ENCODE peak calls at places on chromosomes 3 and 15, in four cellular contexts. W, J, N and E are unnamed samples.

GRCh38 chr3:52792961-52793695 is 1.5 kb upstream of the ITIH3 start:
- DNase-seq in J (no peak), N (no peak), W (no peak), E (no peak)

GRCh38 chr15:74613089-74613952 is 2.3 kb upstream of the CLK3 start:
- DNase-seq in N (no peak), W (no peak), J (no peak), E (no peak)

GRCh38 chr3:29331830-29332637 is 51.2 kb downstream of the RBMS3 start:
- DNase-seq in J (no peak), W (no peak), N (no peak), E (peak)

GRCh38 chr3:49020335-49021212 is 1.3 kb upstream of the NDUFAF3 start:
- DNase-seq in W (no peak), N (peak), J (peak), E (peak)

GRCh38 chr3:43287514-43287913 is 1.2 kb downstream of the SNRK start:
- DNase-seq in N (no peak), W (peak), J (no peak), E (no peak)

GRCh38 chr3:13022348-13023250 is 50.6 kb downstream of the IQSEC1 start:
- DNase-seq in J (peak), N (no peak), W (peak), E (peak)

GRCh38 chr3:146160964-146161724 is at the start of gene PLOD2:
- DNase-seq in N (peak), W (peak), J (peak), E (peak)

GRCh38 chr3:122076414-122077292 is 21.5 kb downstream of the CD86 start:
- DNase-seq in J (no peak), N (no peak), W (no peak), E (peak)

GRCh38 chr3:57556459-57557087 is 499 bp downstream of the PDE12 start:
- DNase-seq in J (peak), N (peak), W (no peak), E (no peak)

GRCh38 chr3:123424321-123424998 is 24.4 kb downstream of the ADCY5 start:
- DNase-seq in J (peak), W (no peak), N (no peak), E (no peak)

GRCh38 chr3:123290962-123291361 is 89.2 kb downstream of the SEC22A start:
- DNase-seq in N (no peak), W (no peak), J (no peak), E (no peak)

GRCh38 chr15:38201714-38202113 is 50.9 kb upstream of the SPRED1 start:
- DNase-seq in W (no peak), J (no peak), N (no peak), E (no peak)

GRCh38 chr3:146873748-146874147 is 268.6 kb upstream of the PLSCR5 start:
- DNase-seq in N (no peak), J (no peak), W (no peak), E (no peak)

GRCh38 chr3:186259612-186260383 is 102.2 kb downstream of the DGKG start:
- DNase-seq in N (peak), W (peak), J (peak), E (peak)
- TF ChIP-seq CTCF in N (peak), W (peak), J (peak), E (peak)

GRCh38 chr15:71116366-71116765 is 1.1 kb downstream of the THSD4 start:
- DNase-seq in W (peak), N (peak), J (no peak), E (no peak)
- H3K4me3 ChIP-seq in W (peak), N (peak), J (no peak), E (no peak)

GRCh38 chr3:169564883-169565282 is 98.6 kb downstream of the MECOM start:
- DNase-seq in W (no peak), J (no peak), N (no peak), E (no peak)
- TF ChIP-seq CTCF in W (no peak), J (peak), N (no peak), E (no peak)

GRCh38 chr3:71372369-71372768 is 211.2 kb downstream of the FOXP1 start:
- DNase-seq in J (no peak), N (peak), W (no peak), E (no peak)
- H3K4me3 ChIP-seq in J (no peak), N (no peak), W (no peak), E (no peak)